ENCODE peak calls at places on chromosomes 3 and 15, in seven cellular contexts. F, M, P, D, H, T and X are unnamed samples.

GRCh38 chr3:128151758-128152274 is 1.5 kb upstream of the EEFSEC start:
- DNase-seq in F (no peak), M (no peak), P (no peak), D (no peak), H (no peak), T (peak; percentile 32), X (no peak)

GRCh38 chr15:71275098-71275497 is 159.8 kb downstream of the THSD4 start:
- DNase-seq in F (no peak), M (no peak), P (no peak), D (peak; percentile 92), H (no peak), T (no peak), X (peak; percentile 86)

GRCh38 chr3:100185847-100186246 is 71.5 kb upstream of the FILIP1L start:
- DNase-seq in F (no peak), M (no peak), P (no peak), D (no peak), H (no peak), T (no peak), X (no peak)

GRCh38 chr3:80677796-80678195 is 910.0 kb upstream of the ROBO1 start:
- DNase-seq in F (no peak), M (no peak), P (no peak), D (no peak), H (no peak), T (peak; percentile 5), X (peak; percentile 0)

GRCh38 chr3:143775401-143775970 is 72.8 kb downstream of the SLC9A9 start:
- DNase-seq in F (peak; percentile 10), M (peak; percentile 26), P (peak; percentile 21), D (peak; percentile 13), H (no peak), T (peak; percentile 57), X (peak; percentile 47)

GRCh38 chr3:173301647-173302046 is 95.9 kb upstream of the NLGN1 start:
- DNase-seq in F (no peak), M (no peak), P (no peak), D (no peak), H (no peak), T (no peak), X (no peak)

GRCh38 chr15:35874260-35874905 is 328.4 kb upstream of the DPH6 start:
- DNase-seq in F (no peak), M (no peak), P (peak; percentile 6), D (peak; percentile 93), H (no peak), T (peak; percentile 23), X (peak; percentile 97)

GRCh38 chr3:141651405-141651804 is 86.7 kb upstream of the RNF7 start:
- DNase-seq in F (no peak), M (no peak), P (no peak), D (no peak), H (no peak), T (no peak), X (no peak)

GRCh38 chr15:38714309-38715072 is 149.9 kb upstream of the RASGRP1 start:
- DNase-seq in F (no peak), M (no peak), P (no peak), D (peak; percentile 96), H (no peak), T (peak; percentile 51), X (peak; percentile 82)

GRCh38 chr15:25775317-25775912 is 87.7 kb downstream of the ATP10A start:
- DNase-seq in F (peak; percentile 23), M (peak; percentile 58), P (no peak), D (peak; percentile 82), H (no peak), T (peak; percentile 34), X (peak; percentile 4)

GRCh38 chr15:68774120-68774519 is 46.6 kb downstream of the ANP32A start:
- DNase-seq in F (no peak), M (no peak), P (no peak), D (no peak), H (no peak), T (no peak), X (no peak)

GRCh38 chr15:50977157-50977556 is 68.7 kb downstream of the AP4E1 start:
- DNase-seq in F (no peak), M (no peak), P (no peak), D (peak; percentile 54), H (no peak), T (no peak), X (no peak)

GRCh38 chr15:64379216-64379960 is 1.9 kb downstream of the PCLAF start:
- DNase-seq in F (no peak), M (no peak), P (no peak), D (no peak), H (no peak), T (no peak), X (no peak)

GRCh38 chr3:159828542-159828943 is 160.1 kb upstream of the IL12A start:
- DNase-seq in F (no peak), M (no peak), P (peak; percentile 35), D (peak; percentile 68), H (no peak), T (peak; percentile 77), X (peak; percentile 65)

GRCh38 chr15:90376789-90377188 is 11.3 kb upstream of the IQGAP1 start:
- DNase-seq in F (no peak), M (no peak), P (no peak), D (no peak), H (no peak), T (no peak), X (no peak)

GRCh38 chr3:24137958-24138875 is 193.1 kb downstream of the NR1D2 start:
- DNase-seq in F (peak; percentile 82), M (no peak), P (no peak), D (no peak), H (no peak), T (peak; percentile 37), X (peak; percentile 55)

GRCh38 chr3:151459360-151459759 is 1.5 kb downstream of the IGSF10 start:
- DNase-seq in F (no peak), M (no peak), P (no peak), D (no peak), H (no peak), T (no peak), X (no peak)

GRCh38 chr15:65982941-65983340 is 113.7 kb downstream of the RAB11A start:
- DNase-seq in F (no peak), M (no peak), P (no peak), D (no peak), H (no peak), T (no peak), X (no peak)
- H3K27me3 ChIP-seq in F (no peaks in the 10 kb centered on the region), M (no peaks in the 10 kb centered on the region), P (peaks cover 18% of the 10 kb centered on the region), D (peaks cover 48% of the 10 kb centered on the region), H (no peaks in the 10 kb centered on the region), T (peaks cover 37% of the 10 kb centered on the region), X (peaks cover 15% of the 10 kb centered on the region)

DNA sequence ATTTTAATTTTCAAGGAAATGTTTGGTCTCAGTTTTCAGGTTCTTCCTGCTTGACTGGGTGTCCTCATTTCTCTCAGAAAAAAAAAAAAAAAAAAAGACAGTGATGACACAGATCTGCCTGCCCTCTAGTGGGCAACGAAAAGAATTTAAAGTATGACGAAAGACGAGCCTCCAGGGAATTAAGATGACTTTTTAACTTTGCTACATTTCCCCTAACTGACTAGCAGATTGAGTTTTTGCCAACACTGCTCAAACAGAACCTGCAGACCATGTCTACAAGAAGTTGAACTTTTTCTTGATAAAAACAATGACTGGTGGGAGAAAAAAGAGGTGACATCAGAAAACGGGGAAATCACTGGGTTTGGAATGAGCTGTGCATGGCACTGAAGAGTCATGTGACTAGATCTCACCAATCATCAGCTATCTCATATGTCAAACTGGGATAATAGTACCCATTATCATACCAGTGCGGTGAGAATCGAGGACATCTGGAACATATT is 40.8 kb downstream of the EOMES start:
- DNase-seq in F (peak; percentile 10), M (no peak), P (peak; percentile 78), D (peak; percentile 83), H (no peak), T (peak; percentile 81), X (peak; percentile 83)
- H3K4me3 ChIP-seq in F (no peak overlapping the region), M (no peak overlapping the region), P (peak overlapping the region; percentile 42), D (peak overlapping the region; percentile 28), H (no peak overlapping the region), T (no peak overlapping the region), X (peak overlapping the region; percentile 9)

DNA sequence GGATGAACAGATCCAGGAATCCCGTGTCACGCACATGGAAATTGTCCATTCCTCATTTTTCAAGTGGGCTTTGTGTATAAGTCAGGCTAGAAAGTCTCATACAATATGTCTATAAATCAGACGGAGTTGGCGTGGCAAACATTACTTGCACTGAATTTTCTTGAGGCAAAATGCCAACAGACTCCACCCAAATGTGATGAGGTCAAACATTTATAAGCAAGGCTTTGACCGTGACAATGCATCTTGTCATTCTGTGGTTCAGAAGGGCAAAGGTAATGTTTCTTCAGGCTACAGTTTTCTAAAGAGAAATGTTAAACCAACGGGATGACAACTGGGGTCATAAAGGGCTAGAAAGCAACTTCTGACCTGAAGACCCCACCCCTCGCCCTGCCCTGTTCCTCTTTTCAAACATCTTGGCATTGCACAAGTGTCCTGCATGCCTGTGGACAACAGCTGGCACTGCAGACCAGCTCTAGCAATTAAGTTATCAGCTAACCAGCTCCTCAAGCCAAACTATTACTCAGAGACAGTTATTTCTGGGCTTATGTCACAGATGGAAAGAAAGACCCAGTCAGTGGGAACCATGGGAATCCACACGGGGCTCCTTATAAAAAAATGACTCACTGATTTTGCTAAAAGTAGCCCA is 36.5 kb upstream of the SPTBN5 start:
- DNase-seq in F (no peak), M (no peak), P (peak; percentile 31), D (peak; percentile 97), H (no peak), T (peak; percentile 47), X (peak; percentile 79)
- TF ChIP-seq CTCF in F (no peak), M (no peak), P (no peak), D (peak; percentile 59), H (no peak), T (peak; percentile 30), X (peak; percentile 7)

DNA sequence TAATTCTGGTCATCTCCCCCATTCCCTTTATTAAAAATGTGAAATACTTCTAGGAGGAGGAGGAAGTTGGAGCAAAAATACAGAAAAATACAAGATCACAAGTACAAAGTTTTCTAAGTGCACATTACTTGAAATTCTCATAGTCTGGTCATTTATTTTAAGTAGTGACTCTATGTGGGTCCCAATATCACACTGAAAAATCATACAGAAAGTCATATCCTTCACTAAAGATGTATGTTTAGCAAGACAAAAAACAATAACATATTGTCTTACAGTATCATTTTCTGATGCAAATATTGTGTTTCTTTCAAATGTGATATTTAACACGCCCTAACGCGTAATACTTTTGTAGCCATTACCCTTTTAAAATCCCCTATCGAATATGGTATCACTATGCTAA is 2.5 kb downstream of the ALDH1A2 start:
- DNase-seq in F (no peak), M (no peak), P (no peak), D (no peak), H (no peak), T (no peak), X (no peak)
- H3K27me3 ChIP-seq in F (peaks cover 26% of the 10 kb centered on the region), M (no peaks in the 10 kb centered on the region), P (no peaks in the 10 kb centered on the region), D (peaks cover 43% of the 10 kb centered on the region), H (no peaks in the 10 kb centered on the region), T (peaks cover 74% of the 10 kb centered on the region), X (peaks cover 16% of the 10 kb centered on the region)